ENCODE peak calls at places on chromosomes 3 and 15, in eight cellular contexts. D, R, W, Z, V, G, S and F are unnamed samples.

GRCh38 chr15:56754993-56755392 is 21.7 kb upstream of the ZNF280D start:
- DNase-seq in D (no peak), R (peak), W (no peak), Z (no peak), V (no peak), G (no peak), S (no peak), F (no peak)

GRCh38 chr3:194320744-194321243 is 30.3 kb downstream of the CPN2 start:
- DNase-seq in D (no peak), R (no peak), W (no peak), Z (no peak), V (no peak), G (no peak), S (no peak), F (no peak)

GRCh38 chr15:34732430-34732829 is 22.4 kb downstream of the GJD2 start:
- DNase-seq in D (no peak), R (no peak), W (no peak), Z (no peak), V (no peak), G (no peak), S (no peak), F (no peak)

GRCh38 chr3:8621872-8622271 is 22.7 kb downstream of the SSUH2 start:
- DNase-seq in D (no peak), R (peak), W (no peak), Z (peak), V (no peak), G (no peak), S (no peak), F (no peak)

GRCh38 chr3:59127071-59127470 is 77.2 kb upstream of the CFAP20DC start:
- DNase-seq in D (no peak), R (peak), W (no peak), Z (peak), V (no peak), G (no peak), S (peak), F (no peak)

GRCh38 chr3:72380193-72380592 is 468.1 kb downstream of the SHQ1 start:
- DNase-seq in D (no peak), R (peak), W (no peak), Z (peak), V (no peak), G (no peak), S (no peak), F (no peak)

GRCh38 chr15:64017082-64017588 is 29.1 kb downstream of the DAPK2 start:
- DNase-seq in D (no peak), R (peak), W (no peak), Z (peak), V (no peak), G (no peak), S (no peak), F (no peak)

GRCh38 chr3:181956122-181956521 is 244.4 kb downstream of the SOX2 start:
- DNase-seq in D (no peak), R (no peak), W (no peak), Z (no peak), V (no peak), G (no peak), S (no peak), F (no peak)

GRCh38 chr3:39910828-39911464 is 101.5 kb downstream of the MYRIP start:
- DNase-seq in D (no peak), R (peak), W (no peak), Z (peak), V (no peak), G (no peak), S (no peak), F (no peak)

GRCh38 chr3:178823556-178824229 is 247.9 kb downstream of the ZMAT3 start:
- DNase-seq in D (no peak), R (no peak), W (no peak), Z (no peak), V (no peak), G (peak), S (no peak), F (no peak)